ENCODE peak calls at places on chromosome 9, in six cellular contexts. I is tibial artery; Q is A172; L is stimulated activated CD8-positive, alpha-beta memory T cell treated with anti-CD3 and anti-CD28 coated beads, Interleukin-7, amount 100 ng/mL, for 1 hour; P is fibroblast of the conjunctiva; G is nephron progenitor cell. F is an unnamed sample.

GRCh38 chr9:114028646-114029045 is 49.5 kb downstream of the AMBP start:
- DNase-seq in I (no peak), Q (no peak), L (no peak), P (no peak), G (no peak), F (no peak)

GRCh38 chr9:130824616-130825015 is 10.4 kb upstream of the ABL1 start:
- DNase-seq in I (no peak), Q (no peak), L (no peak), P (no peak), G (no peak), F (no peak)

GRCh38 chr9:129542761-129543160 is 78.1 kb downstream of the C9orf50 start:
- DNase-seq in I (no peak), Q (no peak), L (no peak), P (no peak), G (no peak), F (no peak)

GRCh38 chr9:133960568-133961129 is 31.5 kb downstream of the VAV2 start:
- DNase-seq in I (peak), Q (peak), L (no peak), P (no peak), G (no peak), F (peak)

GRCh38 chr9:112366591-112366990 is 13.3 kb upstream of the HSDL2 start:
- DNase-seq in I (no peak), Q (no peak), L (no peak), P (no peak), G (no peak), F (no peak)

GRCh38 chr9:95938724-95939123 is 63.2 kb downstream of the ERCC6L2 start:
- DNase-seq in I (no peak), Q (no peak), L (no peak), P (no peak), G (no peak), F (no peak)

GRCh38 chr9:124392855-124393460 is 22.3 kb downstream of the PSMB7 start:
- DNase-seq in I (no peak), Q (peak), L (no peak), P (peak), G (no peak), F (no peak)

GRCh38 chr9:109556061-109556460 is 58.0 kb upstream of the PTPN3 start:
- DNase-seq in I (no peak), Q (no peak), L (no peak), P (no peak), G (no peak), F (peak)

GRCh38 chr9:19682416-19682815 is 106.4 kb downstream of the SLC24A2 start:
- DNase-seq in I (no peak), Q (no peak), L (no peak), P (no peak), G (no peak), F (no peak)

GRCh38 chr9:137807721-137808703 is 69.6 kb upstream of the CACNA1B start:
- DNase-seq in I (no peak), Q (no peak), L (no peak), P (no peak), G (no peak), F (no peak)

GRCh38 chr9:107215381-107215780 is 67.7 kb upstream of the RAD23B start:
- DNase-seq in I (no peak), Q (peak), L (no peak), P (no peak), G (no peak), F (no peak)

GRCh38 chr9:9557804-9558334 is 1054.9 kb downstream of the PTPRD start:
- DNase-seq in I (no peak), Q (no peak), L (no peak), P (no peak), G (no peak), F (no peak)

GRCh38 chr9:16125637-16126036 is 572.8 kb downstream of the CCDC171 start:
- DNase-seq in I (no peak), Q (no peak), L (no peak), P (no peak), G (no peak), F (no peak)

GRCh38 chr9:81669011-81669739 is 20.2 kb downstream of the TLE1 start:
- DNase-seq in I (no peak), Q (no peak), L (no peak), P (no peak), G (no peak), F (no peak)

GRCh38 chr9:91886433-91887031 is 63.5 kb downstream of the ROR2 start:
- DNase-seq in I (no peak), Q (no peak), L (no peak), P (no peak), G (peak), F (no peak)

GRCh38 chr9:83132768-83133167 is 69.8 kb upstream of the RASEF start:
- DNase-seq in I (no peak), Q (no peak), L (no peak), P (no peak), G (no peak), F (no peak)

F was measured in left lung.